ENCODE peak calls at places on chromosomes 11 and 22, in four cellular contexts. Z, P, T and C are unnamed samples.

GRCh38 chr11:117875397-117876048 is 935 bp downstream of the FXYD6 start:
- DNase-seq in Z (no peak), P (no peak), T (no peak), C (peak)

GRCh38 chr11:73949246-73949645 is 1.6 kb upstream of the DNAJB13 start:
- DNase-seq in Z (no peak), P (no peak), T (no peak), C (no peak)

GRCh38 chr11:34214961-34215805 is 109.8 kb downstream of the NAT10 start:
- DNase-seq in Z (no peak), P (no peak), T (no peak), C (no peak)

GRCh38 chr11:78295991-78296930 is 107.5 kb downstream of the USP35 start:
- DNase-seq in Z (peak), P (no peak), T (no peak), C (no peak)

GRCh38 chr11:46718155-46719019 is 626 bp upstream of the F2 start:
- DNase-seq in Z (no peak), P (no peak), T (no peak), C (no peak)

GRCh38 chr11:123741159-123741951 is at the start of gene ZNF202:
- DNase-seq in Z (peak), P (peak), T (peak), C (peak)

GRCh38 chr11:665707-666281 is 28.7 kb downstream of the DRD4 start:
- DNase-seq in Z (no peak), P (peak), T (no peak), C (no peak)

GRCh38 chr11:125404811-125405481 is 91.1 kb downstream of the FEZ1 start:
- DNase-seq in Z (peak), P (peak), T (no peak), C (peak)

GRCh38 chr11:122101625-122102291 is 14.3 kb downstream of the BLID start:
- DNase-seq in Z (peak), P (no peak), T (peak), C (peak)

GRCh38 chr11:106468091-106468490 is 390.6 kb downstream of the AASDHPPT start:
- DNase-seq in Z (no peak), P (no peak), T (no peak), C (no peak)

GRCh38 chr11:106470230-106470629 is 392.8 kb downstream of the AASDHPPT start:
- DNase-seq in Z (no peak), P (no peak), T (no peak), C (no peak)

GRCh38 chr11:106468531-106468930 is 391.1 kb downstream of the AASDHPPT start:
- DNase-seq in Z (no peak), P (no peak), T (no peak), C (no peak)

GRCh38 chr11:106466441-106467190 is 389.2 kb downstream of the AASDHPPT start:
- DNase-seq in Z (no peak), P (no peak), T (no peak), C (no peak)

GRCh38 chr11:106467486-106467885 is 390.0 kb downstream of the AASDHPPT start:
- DNase-seq in Z (no peak), P (no peak), T (no peak), C (no peak)
- TF ChIP-seq TEAD4 in Z (no peak), P (no peak), T (no peak), C (no peak)

GRCh38 chr22:43365715-43366440 is 22.7 kb upstream of the SCUBE1 start:
- DNase-seq in Z (no peak), P (no peak), T (no peak), C (no peak)
- TF ChIP-seq MAX in Z (no peak), P (no peak), T (no peak), C (no peak)

GRCh38 chr11:25981998-25982397 is 349.9 kb upstream of the ANO3 start:
- DNase-seq in Z (no peak), P (no peak), T (no peak), C (peak)
- TF ChIP-seq TEAD4 in Z (no peak), P (no peak), T (no peak), C (no peak)

GRCh38 chr11:66956689-66957290 is 1.4 kb downstream of the PC start:
- DNase-seq in Z (no peak), P (no peak), T (no peak), C (no peak)
- TF ChIP-seq MAX in Z (no peak), P (no peak), T (no peak), C (no peak)